ENCODE peak calls at places on chromosomes 6 and 20, in four cellular contexts. C is WTC11, T is K562, B is H1. F is an unnamed sample.

GRCh38 chr6:12371641-12372146 is 81.5 kb downstream of the EDN1 start:
- DNase-seq in C (no peak), T (no peak), B (no peak), F (no peak)

GRCh38 chr20:57654998-57655811 is 35.0 kb upstream of the ZBP1 start:
- DNase-seq in C (peak), T (no peak), B (no peak), F (peak)

GRCh38 chr6:15441215-15441868 is 195.5 kb downstream of the JARID2 start:
- DNase-seq in C (peak), T (peak), B (no peak), F (peak)

GRCh38 chr6:3390698-3391097 is 66.2 kb downstream of the SLC22A23 start:
- DNase-seq in C (no peak), T (peak), B (no peak), F (no peak)

GRCh38 chr20:16476032-16476431 is 97.2 kb downstream of the KIF16B start:
- DNase-seq in C (no peak), T (peak), B (no peak), F (peak)

GRCh38 chr6:161111256-161111655 is 119.7 kb downstream of the MAP3K4 start:
- DNase-seq in C (no peak), T (no peak), B (no peak), F (no peak)

GRCh38 chr6:37584654-37585522 is 85.2 kb upstream of the CCDC167 start:
- DNase-seq in C (no peak), T (no peak), B (no peak), F (no peak)

GRCh38 chr20:44288252-44288651 is 22.8 kb downstream of the FITM2 start:
- DNase-seq in C (no peak), T (no peak), B (no peak), F (no peak)

GRCh38 chr6:45713981-45714685 is 301.5 kb downstream of the CLIC5 start:
- DNase-seq in C (no peak), T (no peak), B (no peak), F (no peak)

GRCh38 chr20:63895886-63896135 is 885 bp downstream of the DNAJC5 start:
- DNase-seq in C (no peak), T (no peak), B (no peak), F (no peak)

GRCh38 chr20:13221673-13222318 is 722 bp downstream of the ISM1 start:
- DNase-seq in C (peak), T (no peak), B (no peak), F (peak)

GRCh38 chr20:15220009-15220656 is 882.7 kb upstream of the FLRT3 start:
- DNase-seq in C (no peak), T (no peak), B (no peak), F (no peak)

GRCh38 chr6:144434308-144434990 is 149.3 kb downstream of the UTRN start:
- DNase-seq in C (no peak), T (peak), B (no peak), F (no peak)

GRCh38 chr6:13507306-13507855 is 20.0 kb upstream of the GFOD1 start:
- DNase-seq in C (no peak), T (no peak), B (no peak), F (no peak)

GRCh38 chr6:37974381-37974780 is 154.9 kb downstream of the ZFAND3 start:
- DNase-seq in C (no peak), T (no peak), B (no peak), F (no peak)

GRCh38 chr6:119201486-119201885 is 123.0 kb upstream of the FAM184A start:
- DNase-seq in C (no peak), T (no peak), B (no peak), F (no peak)

GRCh38 chr6:113481441-113481840 is 375.7 kb upstream of the MARCKS start:
- DNase-seq in C (no peak), T (no peak), B (no peak), F (no peak)

DNA sequence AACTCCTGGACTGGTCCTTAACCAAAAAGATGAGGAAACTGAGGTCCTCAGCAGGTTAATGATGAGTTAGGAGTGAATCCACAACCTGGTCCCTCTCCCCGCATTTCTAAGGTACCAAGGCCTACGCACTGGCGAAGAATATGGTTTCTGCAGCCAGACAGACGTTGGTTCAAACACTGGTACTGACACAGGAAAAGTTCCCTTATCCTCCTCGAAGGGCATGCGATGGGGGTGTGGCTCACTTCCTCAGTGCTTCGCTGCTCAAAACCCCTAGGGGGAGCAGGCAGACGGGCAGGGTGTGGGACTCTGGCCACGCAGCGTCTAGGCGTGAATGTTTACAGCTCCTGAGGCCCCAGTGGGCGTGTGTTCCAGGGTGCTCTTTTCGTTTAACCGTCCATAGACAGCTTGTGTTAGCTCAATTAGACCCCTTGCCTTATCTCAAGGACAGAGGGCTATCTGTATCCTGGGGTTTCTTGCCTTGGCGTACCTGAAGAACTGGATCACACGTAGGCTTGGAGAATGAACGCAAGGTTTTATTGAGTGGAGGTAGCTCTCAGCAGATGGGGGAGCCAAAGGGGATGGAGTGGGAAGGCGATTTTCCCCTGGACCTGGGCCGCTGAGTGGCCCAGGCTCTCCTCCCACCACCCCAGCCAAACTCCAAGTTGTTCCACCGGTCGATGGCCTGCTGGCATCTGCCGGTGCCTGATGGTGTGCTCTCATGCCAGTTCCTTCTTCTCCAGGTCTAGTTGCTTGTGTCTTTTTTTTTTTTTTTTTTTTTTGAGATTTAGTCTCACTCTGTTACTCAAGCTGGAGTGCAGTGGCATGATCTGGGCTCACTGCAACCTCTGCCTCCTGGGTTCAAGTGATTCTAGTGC is 31.8 kb upstream of the PTPN1 start:
- DNase-seq in C (peak), T (peak), B (no peak), F (peak)
- TF ChIP-seq TEAD4 in C (no peak), T (peak), B (no peak), F (no peak)

GRCh38 chr6:26071135-26071534 is 16.1 kb upstream of the HFE start:
- DNase-seq in C (peak), T (peak), B (no peak), F (no peak)
- TF ChIP-seq TEAD4 in C (no peak), T (no peak), B (no peak), F (no peak)

GRCh38 chr20:25608774-25609173 is 15.0 kb downstream of the NANP start:
- DNase-seq in C (no peak), T (no peak), B (no peak), F (no peak)

GRCh38 chr20:25601659-25602058 is 16.3 kb upstream of the NINL start:
- DNase-seq in C (no peak), T (no peak), B (no peak), F (no peak)

GRCh38 chr20:25606094-25606640 is 17.6 kb downstream of the NANP start:
- DNase-seq in C (no peak), T (no peak), B (no peak), F (no peak)

GRCh38 chr20:25604611-25605010 is 19.2 kb downstream of the NANP start:
- DNase-seq in C (no peak), T (no peak), B (no peak), F (no peak)

GRCh38 chr20:25605146-25605545 is 18.7 kb downstream of the NANP start:
- DNase-seq in C (no peak), T (no peak), B (no peak), F (no peak)
- TF ChIP-seq TEAD4 in C (no peak), T (no peak), B (no peak), F (no peak)

GRCh38 chr6:115137910-115138309 is 795.1 kb upstream of the HS3ST5 start:
- DNase-seq in C (no peak), T (no peak), B (no peak), F (no peak)

GRCh38 chr6:115131709-115132490 is 789.1 kb upstream of the HS3ST5 start:
- DNase-seq in C (no peak), T (no peak), B (no peak), F (no peak)

GRCh38 chr6:115133790-115134189 is 791.0 kb upstream of the HS3ST5 start:
- DNase-seq in C (no peak), T (no peak), B (no peak), F (no peak)
- TF ChIP-seq TEAD4 in C (no peak), T (no peak), B (no peak), F (no peak)

GRCh38 chr6:44665683-44666082 is 278.2 kb downstream of the CDC5L start:
- DNase-seq in C (no peak), T (no peak), B (no peak), F (no peak)

GRCh38 chr6:44663860-44664584 is 276.5 kb downstream of the CDC5L start:
- DNase-seq in C (no peak), T (no peak), B (no peak), F (no peak)

GRCh38 chr6:44666324-44666723 is 278.8 kb downstream of the CDC5L start:
- DNase-seq in C (no peak), T (no peak), B (no peak), F (no peak)

GRCh38 chr6:44665143-44665542 is 277.6 kb downstream of the CDC5L start:
- DNase-seq in C (no peak), T (no peak), B (no peak), F (no peak)

GRCh38 chr6:44664716-44665115 is 277.2 kb downstream of the CDC5L start:
- DNase-seq in C (no peak), T (no peak), B (no peak), F (peak)
- TF ChIP-seq TEAD4 in C (no peak), T (no peak), B (no peak), F (no peak)

GRCh38 chr6:98833101-98834059 is 994 bp upstream of the POU3F2 start:
- DNase-seq in C (no peak), T (no peak), B (no peak), F (peak)
- TF ChIP-seq TEAD4 in C (no peak), T (no peak), B (no peak), F (no peak)

GRCh38 chr20:24657211-24657610 is 187.8 kb downstream of the SYNDIG1 start:
- DNase-seq in C (no peak), T (peak), B (no peak), F (no peak)
- TF ChIP-seq TEAD4 in C (no peak), T (no peak), B (no peak), F (no peak)

GRCh38 chr6:1295420-1295819 is 16.5 kb upstream of the FOXQ1 start:
- DNase-seq in C (no peak), T (no peak), B (no peak), F (no peak)

GRCh38 chr6:1296079-1296478 is 15.8 kb upstream of the FOXQ1 start:
- DNase-seq in C (no peak), T (no peak), B (no peak), F (no peak)

GRCh38 chr6:1296542-1296941 is 15.4 kb upstream of the FOXQ1 start:
- DNase-seq in C (no peak), T (no peak), B (no peak), F (no peak)

GRCh38 chr6:1298768-1299167 is 13.1 kb upstream of the FOXQ1 start:
- DNase-seq in C (no peak), T (no peak), B (no peak), F (no peak)

DNA sequence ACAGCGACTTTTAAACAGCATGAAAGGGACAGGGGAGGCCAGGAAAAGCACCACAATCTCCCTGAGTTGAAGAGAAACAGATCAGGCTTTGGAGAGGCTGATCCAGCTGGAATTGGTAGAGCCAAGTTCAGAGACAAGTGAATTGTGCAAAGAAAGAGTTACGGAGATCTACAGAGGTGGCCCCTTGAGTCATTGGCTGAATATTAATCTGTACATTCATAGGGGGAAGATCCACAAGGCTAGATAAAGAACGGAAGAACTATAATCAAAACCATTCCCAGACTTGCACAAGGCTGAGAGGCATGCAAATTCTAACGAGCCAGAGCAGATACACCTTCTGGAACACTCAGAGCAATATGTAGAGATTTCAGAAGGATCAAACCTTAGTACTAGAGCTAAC is 14.2 kb upstream of the FOXQ1 start:
- DNase-seq in C (no peak), T (no peak), B (no peak), F (no peak)
- TF ChIP-seq TEAD4 in C (no peak), T (no peak), B (no peak), F (no peak)

F was measured in SK-N-SH.